ENCODE peak calls at places on chromosomes 11 and 22, in eight cellular contexts. H is stimulated activated CD4-positive, alpha-beta T cell treated with anti-CD3 and anti-CD28 coated beads, Interleukin-15, amount 100 ng/mL, for 1 hour; K is RPMI7951; J is kidney; I is amniotic stem cell; D is germinal center; L is NCI-H1417; T is effector memory CD4-positive, alpha-beta T cell. Q is an unnamed sample.

GRCh38 chr11:132361011-132361550 is 990.7 kb downstream of the NTM start:
- DNase-seq in I (no peak), H (no peak), J (no peak), K (no peak), L (no peak), T (no peak), D (no peak), Q (no peak)

GRCh38 chr11:2517386-2518064 is 72.7 kb downstream of the KCNQ1 start:
- DNase-seq in J (peak), L (no peak), H (no peak), I (no peak), T (no peak), K (no peak), D (no peak), Q (no peak)

GRCh38 chr11:69905202-69905535 is 86.0 kb upstream of the FGF3 start:
- DNase-seq in T (no peak), L (no peak), K (no peak), J (no peak), H (no peak), I (no peak), D (no peak), Q (no peak)

GRCh38 chr11:45593992-45594391 is 71.4 kb downstream of the CHST1 start:
- DNase-seq in J (no peak), T (no peak), K (peak), I (no peak), L (no peak), D (no peak), H (no peak), Q (no peak)

GRCh38 chr11:102026217-102026616 is 21.0 kb upstream of the CFAP300 start:
- DNase-seq in D (no peak), H (no peak), J (no peak), L (no peak), K (no peak), I (no peak), T (no peak), Q (no peak)

GRCh38 chr22:37893583-37893983 is 12.5 kb upstream of the MICALL1 start:
- DNase-seq in K (no peak), H (no peak), T (no peak), L (no peak), J (no peak), I (no peak), D (no peak), Q (no peak)

GRCh38 chr22:20652582-20652981 is 121.3 kb upstream of the SERPIND1 start:
- DNase-seq in I (no peak), D (no peak), K (no peak), H (no peak), J (no peak), T (no peak), L (no peak), Q (no peak)

GRCh38 chr22:30192427-30192826 is 54.1 kb downstream of the LIF start:
- DNase-seq in L (no peak), H (no peak), T (no peak), I (no peak), K (no peak), J (no peak), D (no peak), Q (no peak)

GRCh38 chr11:66976048-66976467 is 954 bp downstream of the C11orf86 start:
- DNase-seq in L (peak), T (no peak), J (no peak), I (no peak), H (no peak), D (peak), K (no peak), Q (no peak)

GRCh38 chr11:105673089-105673488 is 63.2 kb downstream of the GRIA4 start:
- DNase-seq in J (no peak), L (no peak), I (peak), K (peak), T (no peak), H (no peak), D (no peak), Q (peak)

GRCh38 chr22:42236848-42237247 is 33.6 kb downstream of the TCF20 start:
- DNase-seq in I (no peak), K (no peak), H (no peak), T (no peak), D (no peak), J (no peak), L (no peak), Q (no peak)

Q was measured in non-pigmented ciliary epithelial cell.